ENCODE peak calls at places on chromosomes 12 and 14, in four cellular contexts. D is mammary epithelial cell, G is mesendoderm, H is endodermal cell. J is an unnamed sample.
A peak's percentile ranks its signal among the peaks of the same experiment; 100 is the strongest.

GRCh38 chr12:132247718-132248438 is 81.5 kb downstream of the GALNT9 start:
- DNase-seq in D (no peak), G (no peak), H (no peak), J (peak; percentile 54)

GRCh38 chr14:72599579-72600470 is 294.1 kb downstream of the DPF3 start:
- DNase-seq in D (no peak), G (peak; percentile 68), H (no peak), J (no peak)

GRCh38 chr14:61113561-61113960 is 132.5 kb downstream of the SLC38A6 start:
- DNase-seq in D (no peak), G (no peak), H (no peak), J (no peak)

GRCh38 chr12:127144770-127145169 is 1122.2 kb upstream of the TMEM132C start:
- DNase-seq in D (no peak), G (no peak), H (no peak), J (no peak)

GRCh38 chr14:68011629-68012028 is 192.1 kb downstream of the RAD51B start:
- DNase-seq in D (no peak), G (no peak), H (no peak), J (no peak)

GRCh38 chr12:104357431-104357952 is 54.0 kb downstream of the EID3 start:
- DNase-seq in D (no peak), G (peak; percentile 48), H (peak; percentile 64), J (no peak)

GRCh38 chr12:82555699-82556098 is 131.0 kb upstream of the TMTC2 start:
- DNase-seq in D (peak; percentile 11), G (no peak), H (no peak), J (no peak)

GRCh38 chr12:116159175-116159574 is 118.3 kb downstream of the MED13L start:
- DNase-seq in D (no peak), G (no peak), H (no peak), J (no peak)

GRCh38 chr12:8779281-8779680 is 43.1 kb upstream of the A2ML1 start:
- DNase-seq in D (no peak), G (no peak), H (peak; percentile 43), J (no peak)

GRCh38 chr14:71952381-71953363 is 20.4 kb downstream of the RGS6 start:
- DNase-seq in D (no peak), G (no peak), H (no peak), J (no peak)

GRCh38 chr14:54737132-54737711 is 165.4 kb downstream of the GCH1 start:
- DNase-seq in D (peak; percentile 70), G (peak; percentile 9), H (no peak), J (no peak)

GRCh38 chr14:39212034-39212433 is 21.7 kb upstream of the MIA2 start:
- DNase-seq in D (peak; percentile 21), G (no peak), H (no peak), J (no peak)

GRCh38 chr12:43951286-43951685 is 115.4 kb downstream of the TMEM117 start:
- DNase-seq in D (no peak), G (no peak), H (no peak), J (no peak)

GRCh38 chr12:51217133-51217967 is 512 bp downstream of the POU6F1 start:
- DNase-seq in D (no peak), G (peak; percentile 39), H (peak; percentile 89), J (peak; percentile 90)

GRCh38 chr14:30651934-30652333 is 29.8 kb downstream of the SCFD1 start:
- DNase-seq in D (no peak), G (no peak), H (no peak), J (no peak)

GRCh38 chr12:75944097-75944904 is 87.3 kb downstream of the PHLDA1 start:
- DNase-seq in D (peak; percentile 93), G (peak; percentile 90), H (peak; percentile 71), J (no peak)

GRCh38 chr12:124814741-124815613 is 48.7 kb downstream of the SCARB1 start:
- DNase-seq in D (no peak), G (no peak), H (no peak), J (no peak)

GRCh38 chr12:59056931-59057330 is 136.6 kb upstream of the LRIG3 start:
- DNase-seq in D (no peak), G (no peak), H (no peak), J (no peak)

GRCh38 chr14:89827260-89827659 is 127.3 kb downstream of the EFCAB11 start:
- DNase-seq in D (no peak), G (no peak), H (no peak), J (no peak)

GRCh38 chr12:39230086-39230485 is 212.8 kb downstream of the KIF21A start:
- DNase-seq in D (peak; percentile 44), G (no peak), H (no peak), J (no peak)

GRCh38 chr14:93946104-93946503 is 19.0 kb downstream of the FAM181A start:
- DNase-seq in D (no peak), G (peak; percentile 20), H (no peak), J (no peak)

GRCh38 chr14:63290741-63291286 is 27.9 kb downstream of the GPHB5 start:
- DNase-seq in D (no peak), G (no peak), H (no peak), J (no peak)

GRCh38 chr12:11092128-11092527 is at the start of gene TAS2R43:
- DNase-seq in D (no peak), G (no peak), H (no peak), J (no peak)

GRCh38 chr12:105613269-105613668 is 282.8 kb downstream of the C12orf75 start:
- DNase-seq in D (no peak), G (no peak), H (no peak), J (no peak)

GRCh38 chr12:53005215-53005985 is 856 bp upstream of the EIF4B start:
- DNase-seq in D (no peak), G (peak; percentile 48), H (peak; percentile 83), J (peak; percentile 69)

GRCh38 chr14:56120091-56120632 is 2.0 kb downstream of the PELI2 start:
- DNase-seq in D (no peak), G (peak; percentile 27), H (no peak), J (no peak)

GRCh38 chr12:31626270-31626669 is 33.2 kb upstream of the ETFBKMT start:
- DNase-seq in D (peak; percentile 40), G (no peak), H (no peak), J (no peak)
- H3K4me3 ChIP-seq in D (no peak overlapping the region), G (no peak overlapping the region), H (no peak overlapping the region), J (no peak overlapping the region)

GRCh38 chr12:18752947-18753346 is 15.0 kb downstream of the CAPZA3 start:
- DNase-seq in D (no peak), G (peak; percentile 98), H (peak; percentile 91), J (no peak)

GRCh38 chr12:18754118-18754707 is 16.3 kb downstream of the CAPZA3 start:
- DNase-seq in D (no peak), G (peak; percentile 28), H (peak; percentile 61), J (no peak)

GRCh38 chr12:18753481-18754117 is 15.7 kb downstream of the CAPZA3 start:
- DNase-seq in D (no peak), G (peak; percentile 79), H (peak; percentile 89), J (no peak)

GRCh38 chr12:18751866-18752265 is 13.9 kb downstream of the CAPZA3 start:
- DNase-seq in D (no peak), G (peak; percentile 22), H (no peak), J (no peak)

DNA sequence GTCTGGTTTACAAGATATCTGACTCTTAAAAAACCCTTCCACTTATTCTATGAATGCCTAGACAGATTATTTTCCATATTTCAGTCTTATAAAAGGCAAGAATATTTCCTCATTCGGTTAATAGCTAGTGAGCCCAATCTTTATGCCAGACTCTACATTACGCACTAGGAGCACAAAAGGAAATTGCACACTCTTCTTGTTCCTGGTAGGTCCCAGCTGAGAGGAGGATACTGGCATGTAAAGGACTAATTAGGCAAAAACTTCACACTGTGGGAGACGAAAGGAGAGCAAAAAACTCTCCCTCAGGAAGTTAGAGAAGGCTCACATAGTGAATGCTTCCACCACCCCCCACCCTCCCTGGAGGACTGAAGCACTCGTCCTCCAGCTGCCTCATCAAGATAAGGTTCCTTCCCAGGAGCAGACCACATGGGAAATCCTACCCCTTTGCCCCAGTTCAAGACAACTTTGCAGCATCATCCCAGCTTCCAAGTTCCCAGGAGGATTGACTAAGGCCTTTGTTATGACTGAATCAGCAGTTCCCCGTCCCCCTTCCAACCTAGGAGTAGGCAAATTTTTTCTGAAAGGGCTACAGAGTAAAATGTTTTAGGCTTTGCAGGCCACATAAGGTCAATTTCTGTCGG is 14.5 kb downstream of the CAPZA3 start:
- DNase-seq in D (no peak), G (peak; percentile 99), H (peak; percentile 96), J (no peak)
- H3K4me1 ChIP-seq in D (peaks cover 12% of the 10 kb centered on the region), G (peaks cover 33% of the 10 kb centered on the region), H (peaks cover 26% of the 10 kb centered on the region), J (peaks cover 3% of the 10 kb centered on the region)

GRCh38 chr12:66979270-66979669 is 289.9 kb upstream of the CAND1 start:
- DNase-seq in D (no peak), G (no peak), H (no peak), J (no peak)
- H3K9ac ChIP-seq in D (no peak overlapping the region), G (no peak overlapping the region), H (no peak overlapping the region), J (no peak overlapping the region)

GRCh38 chr12:109387425-109388166 is 39.9 kb downstream of the MYO1H start:
- DNase-seq in D (peak; percentile 3), G (peak; percentile 56), H (peak; percentile 65), J (no peak)

GRCh38 chr12:109388167-109388563 is 40.5 kb downstream of the MYO1H start:
- DNase-seq in D (no peak), G (no peak), H (no peak), J (no peak)

GRCh38 chr12:109386079-109386473 is 38.4 kb downstream of the MYO1H start:
- DNase-seq in D (no peak), G (no peak), H (no peak), J (no peak)

GRCh38 chr12:109383240-109383639 is 35.5 kb downstream of the MYO1H start:
- DNase-seq in D (no peak), G (no peak), H (no peak), J (no peak)

GRCh38 chr12:109385339-109386078 is 37.8 kb downstream of the MYO1H start:
- DNase-seq in D (peak; percentile 55), G (peak; percentile 34), H (peak; percentile 52), J (no peak)
- H3K4me3 ChIP-seq in D (no peak overlapping the region), G (no peak overlapping the region), H (no peak overlapping the region), J (no peak overlapping the region)

J was measured in kidney.